ENCODE peak calls at places on chromosomes 5 and 9, in four cellular contexts. One of them, this sample, is unnamed.
A peak's percentile ranks its signal among the peaks of the same experiment; 100 is the strongest.

GRCh38 chr9:119005162-119005561 is 364.1 kb downstream of the BRINP1 start:
- DNase-seq in ACHN: peak; percentile 84
- DNase-seq in CD8-positive, alpha-beta T cell: no peak
- DNase-seq in HTR-8/SVneo: no peak
- DNase-seq in this sample: no peak

GRCh38 chr5:141945511-141946024 is 12.4 kb downstream of the PCDH12 start:
- DNase-seq in ACHN: no peak
- DNase-seq in CD8-positive, alpha-beta T cell: no peak
- DNase-seq in HTR-8/SVneo: no peak
- DNase-seq in this sample: peak; percentile 42

GRCh38 chr9:136409557-136410455 is 608 bp downstream of the ENTR1 start:
- DNase-seq in CD8-positive, alpha-beta T cell: no peak
- DNase-seq in HTR-8/SVneo: peak; percentile 41
- DNase-seq in ACHN: peak; percentile 43
- DNase-seq in this sample: peak; percentile 52

GRCh38 chr9:133207540-133208170 is 1.4 kb downstream of the OBP2B start:
- DNase-seq in HTR-8/SVneo: no peak
- DNase-seq in ACHN: no peak
- DNase-seq in CD8-positive, alpha-beta T cell: no peak
- DNase-seq in this sample: no peak

GRCh38 chr5:108367679-108368334 is 14.1 kb downstream of the FBXL17 start:
- DNase-seq in ACHN: no peak
- DNase-seq in HTR-8/SVneo: no peak
- DNase-seq in CD8-positive, alpha-beta T cell: no peak
- DNase-seq in this sample: no peak

GRCh38 chr5:141763526-141763925 is 81.5 kb upstream of the ARAP3 start:
- DNase-seq in CD8-positive, alpha-beta T cell: no peak
- DNase-seq in HTR-8/SVneo: no peak
- DNase-seq in ACHN: no peak
- DNase-seq in this sample: no peak

GRCh38 chr9:78115073-78115472 is 83.5 kb upstream of the GNAQ start:
- DNase-seq in ACHN: peak; percentile 35
- DNase-seq in HTR-8/SVneo: no peak
- DNase-seq in CD8-positive, alpha-beta T cell: no peak
- DNase-seq in this sample: no peak

GRCh38 chr9:120883608-120883996 is 6.6 kb upstream of the PHF19 start:
- DNase-seq in HTR-8/SVneo: no peak
- DNase-seq in CD8-positive, alpha-beta T cell: no peak
- DNase-seq in ACHN: no peak
- DNase-seq in this sample: no peak

GRCh38 chr5:41334758-41335157 is 121.4 kb upstream of the C6 start:
- DNase-seq in ACHN: no peak
- DNase-seq in CD8-positive, alpha-beta T cell: no peak
- DNase-seq in HTR-8/SVneo: no peak
- DNase-seq in this sample: peak; percentile 24

GRCh38 chr9:636931-637591 is 204.4 kb upstream of the DMRT1 start:
- DNase-seq in HTR-8/SVneo: no peak
- DNase-seq in ACHN: no peak
- DNase-seq in CD8-positive, alpha-beta T cell: no peak
- DNase-seq in this sample: no peak

GRCh38 chr5:125149503-125149902 is 403.1 kb upstream of the ZNF608 start:
- DNase-seq in CD8-positive, alpha-beta T cell: no peak
- DNase-seq in ACHN: no peak
- DNase-seq in HTR-8/SVneo: no peak
- DNase-seq in this sample: no peak

GRCh38 chr5:102271759-102272158 is 24.3 kb downstream of the SLCO4C1 start:
- DNase-seq in ACHN: no peak
- DNase-seq in CD8-positive, alpha-beta T cell: no peak
- DNase-seq in HTR-8/SVneo: no peak
- DNase-seq in this sample: no peak

GRCh38 chr5:96459313-96460109 is 26.5 kb upstream of the PCSK1 start:
- DNase-seq in HTR-8/SVneo: no peak
- DNase-seq in CD8-positive, alpha-beta T cell: no peak
- DNase-seq in ACHN: no peak
- DNase-seq in this sample: no peak

GRCh38 chr9:135290086-135290485 is 189.5 kb upstream of the PPP1R26 start:
- DNase-seq in CD8-positive, alpha-beta T cell: no peak
- DNase-seq in HTR-8/SVneo: no peak
- DNase-seq in ACHN: no peak
- DNase-seq in this sample: peak; percentile 54

GRCh38 chr5:139975306-139975705 is 67.8 kb downstream of the NRG2 start:
- DNase-seq in HTR-8/SVneo: no peak
- DNase-seq in ACHN: no peak
- DNase-seq in CD8-positive, alpha-beta T cell: no peak
- DNase-seq in this sample: no peak

GRCh38 chr9:107927276-107927675 is 437.7 kb upstream of the KLF4 start:
- DNase-seq in CD8-positive, alpha-beta T cell: no peak
- DNase-seq in ACHN: no peak
- DNase-seq in HTR-8/SVneo: no peak
- DNase-seq in this sample: no peak

GRCh38 chr9:135220601-135221575 is 133.4 kb downstream of the OLFM1 start:
- DNase-seq in CD8-positive, alpha-beta T cell: no peak
- DNase-seq in ACHN: no peak
- DNase-seq in HTR-8/SVneo: no peak
- DNase-seq in this sample: no peak

GRCh38 chr5:143648696-143649095 is 163.3 kb upstream of the HMHB1 start:
- DNase-seq in HTR-8/SVneo: no peak
- DNase-seq in ACHN: peak; percentile 14
- DNase-seq in CD8-positive, alpha-beta T cell: no peak
- DNase-seq in this sample: no peak

GRCh38 chr9:8916771-8917170 is 1117.2 kb upstream of the DMAC1 start:
- DNase-seq in HTR-8/SVneo: no peak
- DNase-seq in ACHN: no peak
- DNase-seq in CD8-positive, alpha-beta T cell: no peak
- DNase-seq in this sample: no peak

GRCh38 chr9:127278372-127278771 is 13.8 kb downstream of the GARNL3 start:
- DNase-seq in HTR-8/SVneo: no peak
- DNase-seq in ACHN: no peak
- DNase-seq in CD8-positive, alpha-beta T cell: no peak
- DNase-seq in this sample: no peak

GRCh38 chr9:115117999-115118470 is at the start of gene TNC:
- DNase-seq in HTR-8/SVneo: peak; percentile 28
- DNase-seq in CD8-positive, alpha-beta T cell: no peak
- DNase-seq in ACHN: peak; percentile 68
- DNase-seq in this sample: peak; percentile 82

GRCh38 chr9:13088734-13089427 is 190.6 kb downstream of the MPDZ start:
- DNase-seq in HTR-8/SVneo: peak; percentile 50
- DNase-seq in CD8-positive, alpha-beta T cell: no peak
- DNase-seq in ACHN: peak; percentile 55
- DNase-seq in this sample: peak; percentile 20

GRCh38 chr9:9214052-9214451 is 1398.8 kb downstream of the PTPRD start:
- DNase-seq in HTR-8/SVneo: no peak
- DNase-seq in CD8-positive, alpha-beta T cell: no peak
- DNase-seq in ACHN: no peak
- DNase-seq in this sample: no peak

GRCh38 chr9:7479300-7479699 is 320.3 kb downstream of the DMAC1 start:
- DNase-seq in CD8-positive, alpha-beta T cell: no peak
- DNase-seq in HTR-8/SVneo: no peak
- DNase-seq in ACHN: no peak
- DNase-seq in this sample: no peak

GRCh38 chr5:157690690-157691433 is 19.5 kb downstream of the C5orf52 start:
- DNase-seq in CD8-positive, alpha-beta T cell: no peak
- DNase-seq in HTR-8/SVneo: no peak
- DNase-seq in ACHN: no peak
- DNase-seq in this sample: no peak

GRCh38 chr5:85549229-85549628 is 1068.5 kb upstream of the COX7C start:
- DNase-seq in HTR-8/SVneo: no peak
- DNase-seq in ACHN: no peak
- DNase-seq in CD8-positive, alpha-beta T cell: no peak
- DNase-seq in this sample: no peak

GRCh38 chr5:151676719-151677118 is 10.0 kb downstream of the SPARC start:
- DNase-seq in CD8-positive, alpha-beta T cell: no peak
- DNase-seq in HTR-8/SVneo: no peak
- DNase-seq in ACHN: no peak
- DNase-seq in this sample: no peak

GRCh38 chr5:67089200-67089725 is 107.3 kb downstream of the CD180 start:
- DNase-seq in CD8-positive, alpha-beta T cell: no peak
- DNase-seq in ACHN: no peak
- DNase-seq in HTR-8/SVneo: no peak
- DNase-seq in this sample: no peak

GRCh38 chr5:53179681-53180080 is 70.1 kb upstream of the MOCS2 start:
- DNase-seq in ACHN: no peak
- DNase-seq in CD8-positive, alpha-beta T cell: no peak
- DNase-seq in HTR-8/SVneo: no peak
- DNase-seq in this sample: no peak